ENCODE peak calls at places on chromosomes 2 and 18, in seven cellular contexts. W, M, Y, T, Q, G and B are unnamed samples.

GRCh38 chr18:49500136-49500921 is 13.3 kb upstream of the C18orf32 start:
- DNase-seq in Y (peak; percentile 40), G (no peak), W (peak; percentile 87), M (no peak), T (no peak), Q (no peak), B (peak; percentile 78)

GRCh38 chr2:67702284-67702683 is 305.2 kb downstream of the ETAA1 start:
- DNase-seq in W (no peak), Y (no peak), T (no peak), G (no peak), M (no peak), Q (no peak), B (no peak)

GRCh38 chr2:19725392-19725791 is 176.4 kb downstream of the TTC32 start:
- DNase-seq in M (no peak), W (no peak), Y (no peak), T (no peak), Q (no peak), G (no peak), B (no peak)

GRCh38 chr2:144539170-144539863 is 19.4 kb upstream of the ZEB2 start:
- DNase-seq in Y (no peak), W (no peak), T (no peak), G (no peak), Q (no peak), M (peak; percentile 45), B (no peak)

GRCh38 chr2:204635478-204635877 is 90.2 kb downstream of the PARD3B start:
- DNase-seq in W (no peak), G (no peak), T (no peak), Q (no peak), M (no peak), Y (no peak), B (no peak)

GRCh38 chr2:12959935-12960334 is 243.2 kb downstream of the TRIB2 start:
- DNase-seq in M (no peak), Y (no peak), T (no peak), Q (no peak), W (no peak), G (no peak), B (no peak)

GRCh38 chr2:19059076-19059475 is 299.3 kb downstream of the OSR1 start:
- DNase-seq in M (no peak), G (peak; percentile 55), T (peak; percentile 79), Q (no peak), W (no peak), Y (peak; percentile 85), B (peak; percentile 99)

GRCh38 chr2:57720728-57721627 is 325.6 kb upstream of the VRK2 start:
- DNase-seq in Q (peak; percentile 69), Y (peak; percentile 71), W (peak; percentile 69), G (peak; percentile 66), M (peak; percentile 52), T (peak; percentile 24), B (peak; percentile 87)

GRCh38 chr2:202196727-202197126 is 41.7 kb downstream of the SUMO1 start:
- DNase-seq in W (no peak), G (no peak), T (no peak), Y (no peak), Q (no peak), M (no peak), B (no peak)

GRCh38 chr18:48034651-48035555 is 104.4 kb upstream of the SMAD2 start:
- DNase-seq in W (no peak), T (no peak), Y (no peak), Q (no peak), G (no peak), M (no peak), B (no peak)

GRCh38 chr2:240595381-240596079 is 9.0 kb downstream of the CAPN10 start:
- DNase-seq in G (peak; percentile 83), Q (peak; percentile 14), M (no peak), W (peak; percentile 24), Y (peak; percentile 79), T (no peak), B (peak; percentile 68)

GRCh38 chr2:14756122-14756541 is 123.6 kb downstream of the LRATD1 start:
- DNase-seq in W (no peak), T (peak; percentile 61), G (no peak), Y (no peak), M (peak; percentile 32), Q (peak; percentile 31), B (no peak)

GRCh38 chr18:74137920-74138538 is 9.6 kb downstream of the FBXO15 start:
- DNase-seq in M (no peak), Q (no peak), G (no peak), Y (no peak), W (no peak), T (no peak), B (no peak)

GRCh38 chr2:33212151-33212550 is 264.3 kb upstream of the RASGRP3 start:
- DNase-seq in T (no peak), Q (peak; percentile 97), W (no peak), G (no peak), M (peak; percentile 98), Y (no peak), B (no peak)

GRCh38 chr18:55918449-55918848 is 330.5 kb upstream of the TCF4 start:
- DNase-seq in Q (no peak), T (no peak), W (no peak), G (no peak), Y (no peak), M (peak; percentile 31), B (no peak)

GRCh38 chr2:99880148-99880983 is 262.0 kb downstream of the AFF3 start:
- DNase-seq in W (no peak), Y (no peak), G (no peak), T (no peak), M (peak; percentile 98), Q (peak; percentile 96), B (no peak)

DNA sequence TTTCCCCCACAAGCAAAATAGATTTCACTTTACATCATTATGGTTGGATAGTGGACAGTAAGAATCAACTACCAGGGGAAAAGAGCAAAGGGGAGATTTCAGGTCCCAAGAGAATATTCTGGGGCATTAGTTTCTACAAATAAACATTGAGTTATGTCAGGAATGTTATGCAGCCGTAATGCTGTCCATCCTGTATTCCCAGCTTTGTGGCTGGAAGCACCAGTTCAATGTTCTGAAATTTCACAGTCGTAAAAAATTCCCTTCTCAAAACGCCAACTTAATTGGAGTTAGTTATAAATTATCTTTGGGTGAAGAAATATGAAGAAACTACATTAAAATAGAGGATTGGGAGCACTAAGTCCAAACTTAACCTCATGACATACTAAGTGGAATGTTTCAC is 141.5 kb upstream of the FIGN start:
- DNase-seq in G (no peak), W (no peak), M (peak; percentile 0), Y (no peak), T (peak; percentile 44), Q (peak; percentile 31), B (peak; percentile 10)
- H3K27ac ChIP-seq in G (no peak overlapping the region), W (no peak overlapping the region), M (no peak overlapping the region), Y (no peak overlapping the region), T (no peak overlapping the region), Q (peak overlapping the region; percentile 79), B (no peak overlapping the region)

GRCh38 chr2:198711484-198711883 is 746.3 kb downstream of the SATB2 start:
- DNase-seq in G (no peak), W (no peak), M (no peak), Q (no peak), T (no peak), Y (no peak), B (no peak)

GRCh38 chr2:198702796-198703195 is 754.9 kb downstream of the SATB2 start:
- DNase-seq in Y (no peak), G (no peak), M (no peak), W (no peak), T (no peak), Q (no peak), B (no peak)

GRCh38 chr2:198710562-198710961 is 747.2 kb downstream of the SATB2 start:
- DNase-seq in T (no peak), G (no peak), Y (no peak), M (no peak), W (no peak), Q (no peak), B (no peak)

GRCh38 chr2:198712485-198712884 is 745.3 kb downstream of the SATB2 start:
- DNase-seq in T (no peak), Y (no peak), Q (no peak), M (no peak), G (no peak), W (no peak), B (no peak)

DNA sequence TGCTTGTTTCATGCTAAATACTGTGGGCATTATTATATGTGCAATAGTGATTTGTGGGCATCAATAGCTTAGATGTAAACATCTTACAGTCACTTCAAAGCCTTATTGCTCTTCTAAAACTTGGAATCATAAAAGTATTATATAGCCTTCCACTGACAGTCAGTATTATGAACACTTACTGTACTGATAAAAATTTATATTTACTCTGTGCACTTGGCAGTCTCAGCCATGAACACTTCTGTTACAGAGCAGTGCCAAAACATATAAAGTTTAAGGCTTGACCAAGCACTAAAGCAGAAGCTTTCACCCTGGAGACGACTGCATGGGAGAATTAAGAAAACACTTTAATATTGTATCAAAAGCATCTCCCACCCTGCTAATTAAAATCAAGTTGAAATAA is 751.1 kb downstream of the SATB2 start:
- DNase-seq in Y (no peak), T (no peak), Q (no peak), W (no peak), G (no peak), M (no peak), B (no peak)
- H3K18ac ChIP-seq in Y (no peak overlapping the region), T (no peak overlapping the region), Q (no peak overlapping the region), W (no peak overlapping the region), G (no peak overlapping the region), M (no peak overlapping the region), B (no peak overlapping the region)

GRCh38 chr2:11534746-11535484 is 1.1 kb downstream of the GREB1 start:
- DNase-seq in W (no peak), M (no peak), T (no peak), Q (no peak), G (peak; percentile 76), Y (no peak), B (no peak)

GRCh38 chr2:11534078-11534745 is 367 bp downstream of the GREB1 start:
- DNase-seq in T (no peak), Y (no peak), W (no peak), Q (no peak), M (no peak), G (no peak), B (no peak)

GRCh38 chr2:11533278-11534077 is at the start of gene GREB1:
- DNase-seq in M (no peak), T (no peak), W (no peak), Y (no peak), Q (peak; percentile 28), G (no peak), B (no peak)

GRCh38 chr2:11530864-11531451 is 2.9 kb upstream of the GREB1 start:
- DNase-seq in Y (no peak), W (no peak), M (no peak), G (no peak), T (no peak), Q (no peak), B (no peak)

DNA sequence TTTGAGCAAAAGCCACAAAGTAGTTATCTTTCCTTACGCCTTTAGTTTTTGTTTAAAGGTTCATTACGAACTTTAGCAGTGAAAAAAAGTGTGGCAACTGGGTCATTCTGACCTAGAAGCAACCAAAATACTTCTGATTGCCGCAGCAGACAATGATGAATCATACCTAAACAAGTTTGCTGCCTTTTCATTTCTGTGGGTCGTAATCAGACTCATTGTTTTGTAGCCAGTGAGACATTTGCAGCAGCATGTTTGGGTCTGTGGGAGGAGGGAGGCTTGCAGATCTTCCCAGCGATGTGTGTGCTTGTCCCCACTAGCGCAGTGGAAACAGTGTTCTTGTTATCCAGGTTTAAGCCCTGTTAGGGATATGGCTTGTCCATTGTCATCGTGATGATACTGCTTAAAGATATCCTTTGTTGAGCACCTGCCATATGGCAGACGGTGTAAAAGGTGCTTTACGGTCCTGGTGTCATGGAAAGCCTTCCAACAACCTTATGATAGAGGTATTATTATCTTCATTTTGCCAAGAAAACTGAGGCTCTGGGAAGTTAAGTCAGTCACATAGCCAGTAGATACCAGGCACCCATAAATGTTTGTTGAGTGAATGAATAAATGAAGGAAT is 1.3 kb upstream of the GREB1 start:
- DNase-seq in T (no peak), G (no peak), M (peak; percentile 24), Y (no peak), Q (peak; percentile 54), W (no peak), B (no peak)
- H3K23ac ChIP-seq in T (no peak overlapping the region), G (no peak overlapping the region), M (no peak overlapping the region), Y (no peak overlapping the region), Q (no peak overlapping the region), W (no peak overlapping the region), B (no peak overlapping the region)

GRCh38 chr2:222745836-222746559 is 74.5 kb downstream of the MOGAT1 start:
- DNase-seq in W (no peak), Q (peak; percentile 39), Y (no peak), M (peak; percentile 28), T (no peak), G (no peak), B (no peak)
- H3K27ac ChIP-seq in W (no peak overlapping the region), Q (no peak overlapping the region), Y (no peak overlapping the region), M (no peak overlapping the region), T (no peak overlapping the region), G (no peak overlapping the region), B (no peak overlapping the region)